ENCODE peak calls at places on chromosomes 3 and 15, in nine cellular contexts. R is MCF 10A; C is suprapubic skin; N is CD4-positive, alpha-beta T cell; G is RWPE1; J is A549; K is colonic mucosa; Q is fibroblast of the aortic adventitia; W is HFFc6. I is an unnamed sample.

GRCh38 chr3:88133711-88134263 is 16.0 kb upstream of the C3orf38 start:
- DNase-seq in R (no peak), C (no peak), N (no peak), G (no peak), J (no peak), K (no peak), Q (no peak), W (no peak), I (no peak)

GRCh38 chr3:96236499-96236898 is 577.9 kb upstream of the EPHA6 start:
- DNase-seq in R (peak; percentile 26), C (no peak), N (no peak), G (no peak), J (no peak), K (no peak), Q (peak; percentile 6), W (no peak), I (no peak)

GRCh38 chr3:197381371-197381770 is 83.0 kb upstream of the DLG1 start:
- DNase-seq in R (no peak), C (no peak), N (no peak), G (no peak), J (no peak), K (no peak), Q (no peak), W (no peak), I (no peak)

GRCh38 chr3:100796556-100796955 is 87.3 kb downstream of the TFG start:
- DNase-seq in R (peak; percentile 45), C (no peak), N (no peak), G (peak; percentile 4), J (no peak), K (no peak), Q (peak; percentile 47), W (peak; percentile 22), I (no peak)

GRCh38 chr3:145489011-145489410 is 672.0 kb downstream of the PLOD2 start:
- DNase-seq in R (no peak), C (no peak), N (no peak), G (no peak), J (no peak), K (no peak), Q (no peak), W (no peak), I (no peak)

GRCh38 chr15:67543348-67543718 is 830 bp downstream of the MAP2K5 start:
- DNase-seq in R (no peak), C (peak; percentile 64), N (no peak), G (peak; percentile 14), J (peak; percentile 28), K (peak; percentile 38), Q (no peak), W (no peak), I (no peak)

GRCh38 chr3:25165306-25165705 is 262.8 kb upstream of the RARB start:
- DNase-seq in R (no peak), C (no peak), N (no peak), G (no peak), J (no peak), K (no peak), Q (no peak), W (no peak), I (no peak)

GRCh38 chr3:187976361-187976900 is 177.5 kb upstream of the LPP start:
- DNase-seq in R (no peak), C (no peak), N (no peak), G (no peak), J (no peak), K (no peak), Q (no peak), W (no peak), I (no peak)

GRCh38 chr15:69881310-69881660 is 216.4 kb downstream of the TLE3 start:
- DNase-seq in R (peak; percentile 51), C (no peak), N (no peak), G (peak; percentile 74), J (no peak), K (no peak), Q (no peak), W (no peak), I (peak; percentile 17)

GRCh38 chr3:131608741-131609140 is 106.0 kb upstream of the MRPL3 start:
- DNase-seq in R (no peak), C (no peak), N (no peak), G (no peak), J (no peak), K (no peak), Q (peak; percentile 5), W (no peak), I (no peak)

GRCh38 chr15:29825205-29825604 is 2.9 kb upstream of the TJP1 start:
- DNase-seq in R (no peak), C (no peak), N (no peak), G (no peak), J (no peak), K (no peak), Q (no peak), W (no peak), I (no peak)

GRCh38 chr3:16140116-16140893 is 34.2 kb upstream of the GALNT15 start:
- DNase-seq in R (peak; percentile 78), C (no peak), N (no peak), G (peak; percentile 4), J (no peak), K (no peak), Q (peak; percentile 98), W (peak; percentile 69), I (no peak)

GRCh38 chr3:10286596-10287295 is 6.0 kb downstream of the GHRL start:
- DNase-seq in R (peak; percentile 83), C (no peak), N (no peak), G (no peak), J (peak; percentile 78), K (no peak), Q (peak; percentile 67), W (peak; percentile 58), I (peak; percentile 46)

DNA sequence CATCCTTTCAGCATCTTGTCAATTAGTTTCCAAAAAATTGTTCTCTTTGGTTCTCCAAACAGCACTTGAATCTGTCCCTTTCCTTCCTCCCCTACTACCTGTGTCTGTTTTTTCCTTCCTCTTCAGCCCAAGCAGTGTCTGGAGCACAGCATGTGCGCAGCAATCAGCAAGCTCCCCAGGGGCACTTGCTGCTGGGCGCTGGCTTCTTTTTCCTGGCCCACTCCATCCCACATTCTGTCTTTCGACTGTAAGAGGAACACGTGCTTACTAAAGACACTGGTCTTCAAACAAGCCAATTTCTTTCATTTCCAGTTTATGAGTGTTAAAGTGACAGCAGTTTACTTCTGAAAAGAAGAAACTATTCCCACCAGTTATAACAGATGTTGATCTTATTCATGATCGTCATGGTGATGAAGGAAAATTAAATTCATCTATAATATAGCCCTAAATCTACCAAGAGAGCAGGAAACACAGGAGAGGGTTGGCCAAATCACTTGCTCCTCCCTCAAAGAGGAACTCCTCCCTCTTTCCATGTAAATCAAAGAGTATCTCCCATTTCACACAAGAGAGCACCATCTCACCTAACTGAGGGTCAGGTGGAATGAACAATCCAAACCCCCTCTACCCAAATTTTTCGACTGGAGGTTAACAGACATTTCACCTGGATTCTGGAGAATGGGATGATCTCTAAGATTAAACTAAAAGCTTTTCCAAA is 115.4 kb downstream of the IGF2BP2 start:
- DNase-seq in R (no peak), C (no peak), N (no peak), G (no peak), J (no peak), K (no peak), Q (no peak), W (no peak), I (no peak)
- TF ChIP-seq CTCF in R (no peak), C (no peak), N (no peak), G (no peak), J (no peak), K (no peak), Q (no peak), W (no peak), I (no peak)

DNA sequence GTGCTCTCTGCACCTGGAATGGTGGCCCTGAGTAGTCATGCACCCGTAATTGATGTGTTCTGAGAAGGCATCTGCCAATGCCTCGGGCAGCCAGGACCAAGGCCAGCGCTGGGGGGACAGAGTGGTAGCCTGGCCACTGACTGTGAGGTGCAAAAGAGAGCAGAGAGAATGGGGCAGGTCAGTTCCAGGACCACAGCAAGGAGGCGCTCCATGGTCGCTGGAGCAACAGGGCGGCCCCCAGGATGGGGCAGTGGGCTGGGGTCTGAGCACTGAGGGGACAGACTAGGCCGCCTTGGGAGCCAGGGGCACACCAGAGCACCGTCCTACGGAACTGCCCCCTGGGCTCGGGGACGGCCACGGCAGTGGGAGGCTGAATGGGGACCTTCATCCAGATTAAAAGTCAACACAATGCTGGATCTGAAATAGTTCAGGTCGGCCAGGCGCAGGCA is 48.3 kb upstream of the IQSEC1 start:
- DNase-seq in R (no peak), C (peak; percentile 44), N (no peak), G (no peak), J (no peak), K (no peak), Q (no peak), W (no peak), I (no peak)
- TF ChIP-seq CTCF in R (no peak), C (no peak), N (no peak), G (no peak), J (no peak), K (no peak), Q (no peak), W (no peak), I (no peak)

DNA sequence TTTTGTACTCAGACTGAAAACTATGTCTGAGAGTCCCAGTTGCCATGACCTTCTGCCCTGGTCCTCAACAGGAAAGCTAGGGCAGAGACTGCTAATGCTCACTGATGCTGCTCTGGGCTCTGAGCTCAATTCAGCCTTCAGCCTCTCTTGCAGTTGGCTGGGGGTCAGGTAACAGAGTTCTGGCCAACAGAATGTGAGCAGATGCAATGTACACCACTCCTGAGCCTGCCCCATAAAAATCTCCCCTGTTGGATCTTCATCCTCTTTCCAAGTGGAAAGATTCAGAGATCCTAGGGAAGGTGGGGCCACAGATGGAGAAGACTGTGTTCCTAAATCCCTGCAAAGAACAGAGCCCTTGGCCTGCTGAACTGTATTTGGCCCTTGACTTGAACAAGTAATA is 87.8 kb downstream of the PDZRN3 start:
- DNase-seq in R (no peak), C (no peak), N (no peak), G (no peak), J (no peak), K (no peak), Q (no peak), W (no peak), I (no peak)
- TF ChIP-seq CTCF in R (no peak), C (no peak), N (no peak), G (no peak), J (no peak), K (no peak), Q (no peak), W (no peak), I (no peak)

GRCh38 chr3:126937533-126938432 is 45.1 kb upstream of the PLXNA1 start:
- DNase-seq in R (no peak), C (no peak), N (no peak), G (no peak), J (no peak), K (no peak), Q (no peak), W (no peak), I (no peak)

GRCh38 chr3:126938520-126939346 is 44.2 kb upstream of the PLXNA1 start:
- DNase-seq in R (peak; percentile 21), C (no peak), N (no peak), G (no peak), J (no peak), K (peak; percentile 71), Q (peak; percentile 7), W (no peak), I (no peak)

GRCh38 chr3:126941721-126942270 is 41.1 kb upstream of the PLXNA1 start:
- DNase-seq in R (peak; percentile 22), C (no peak), N (no peak), G (no peak), J (no peak), K (no peak), Q (no peak), W (no peak), I (no peak)

GRCh38 chr3:126936853-126937395 is 46.0 kb upstream of the PLXNA1 start:
- DNase-seq in R (no peak), C (no peak), N (no peak), G (no peak), J (no peak), K (no peak), Q (no peak), W (no peak), I (no peak)

GRCh38 chr3:126939347-126939735 is 43.6 kb upstream of the PLXNA1 start:
- DNase-seq in R (no peak), C (no peak), N (no peak), G (no peak), J (no peak), K (no peak), Q (peak; percentile 17), W (no peak), I (no peak)
- TF ChIP-seq CTCF in R (no peak), C (no peak), N (no peak), G (no peak), J (no peak), K (no peak), Q (no peak), W (peak; percentile 14), I (no peak)

I was measured in GM20000.